ENCODE peak calls at places on chromosome 2, in ten cellular contexts. One of them, this sample, is unnamed.
A peak's percentile ranks its signal among the peaks of the same experiment; 100 is the strongest.

GRCh38 chr2:210225461-210225798 is 183 bp upstream of the ACADL start:
- DNase-seq in cerebellum: peak; percentile 15
- DNase-seq in stimulated activated CD4-positive, alpha-beta T cell treated with anti-CD3 and anti-CD28 coated beads, Interleukin-4, amount 100 ng/mL, for 24 hours: no peak
- DNase-seq in T-cell: no peak
- DNase-seq in NCI-H2081: no peak
- DNase-seq in AG09319: no peak
- DNase-seq in fibroblast of mammary gland: peak; percentile 7
- DNase-seq in stimulated activated CD8-positive, alpha-beta memory T cell treated with anti-CD3 and anti-CD28 coated beads, Interleukin-7, amount 100 ng/mL, for 1 hour: no peak
- DNase-seq in A549: no peak
- DNase-seq in NCI-H1105 treated with DMSO at 0.1 percent for 48 hours: no peak
- DNase-seq in this sample: no peak

GRCh38 chr2:205739618-205740017 is 57.3 kb downstream of the NRP2 start:
- DNase-seq in cerebellum: no peak
- DNase-seq in stimulated activated CD4-positive, alpha-beta T cell treated with anti-CD3 and anti-CD28 coated beads, Interleukin-4, amount 100 ng/mL, for 24 hours: no peak
- DNase-seq in T-cell: no peak
- DNase-seq in NCI-H2081: no peak
- DNase-seq in AG09319: no peak
- DNase-seq in fibroblast of mammary gland: no peak
- DNase-seq in stimulated activated CD8-positive, alpha-beta memory T cell treated with anti-CD3 and anti-CD28 coated beads, Interleukin-7, amount 100 ng/mL, for 1 hour: no peak
- DNase-seq in A549: no peak
- DNase-seq in NCI-H1105 treated with DMSO at 0.1 percent for 48 hours: no peak
- DNase-seq in this sample: peak; percentile 80

GRCh38 chr2:62587616-62588015 is 81.6 kb upstream of the TMEM17 start:
- DNase-seq in cerebellum: no peak
- DNase-seq in stimulated activated CD4-positive, alpha-beta T cell treated with anti-CD3 and anti-CD28 coated beads, Interleukin-4, amount 100 ng/mL, for 24 hours: no peak
- DNase-seq in T-cell: no peak
- DNase-seq in NCI-H2081: no peak
- DNase-seq in AG09319: no peak
- DNase-seq in fibroblast of mammary gland: no peak
- DNase-seq in stimulated activated CD8-positive, alpha-beta memory T cell treated with anti-CD3 and anti-CD28 coated beads, Interleukin-7, amount 100 ng/mL, for 1 hour: no peak
- DNase-seq in A549: no peak
- DNase-seq in NCI-H1105 treated with DMSO at 0.1 percent for 48 hours: no peak
- DNase-seq in this sample: no peak

GRCh38 chr2:105363192-105363591 is 25.9 kb downstream of the C2orf49 start:
- DNase-seq in cerebellum: no peak
- DNase-seq in stimulated activated CD4-positive, alpha-beta T cell treated with anti-CD3 and anti-CD28 coated beads, Interleukin-4, amount 100 ng/mL, for 24 hours: no peak
- DNase-seq in T-cell: no peak
- DNase-seq in NCI-H2081: no peak
- DNase-seq in AG09319: no peak
- DNase-seq in fibroblast of mammary gland: no peak
- DNase-seq in stimulated activated CD8-positive, alpha-beta memory T cell treated with anti-CD3 and anti-CD28 coated beads, Interleukin-7, amount 100 ng/mL, for 1 hour: no peak
- DNase-seq in A549: no peak
- DNase-seq in NCI-H1105 treated with DMSO at 0.1 percent for 48 hours: no peak
- DNase-seq in this sample: no peak

GRCh38 chr2:3712424-3712823 is 9.0 kb downstream of the DCDC2C start:
- DNase-seq in cerebellum: no peak
- DNase-seq in stimulated activated CD4-positive, alpha-beta T cell treated with anti-CD3 and anti-CD28 coated beads, Interleukin-4, amount 100 ng/mL, for 24 hours: no peak
- DNase-seq in T-cell: no peak
- DNase-seq in NCI-H2081: no peak
- DNase-seq in AG09319: no peak
- DNase-seq in fibroblast of mammary gland: no peak
- DNase-seq in stimulated activated CD8-positive, alpha-beta memory T cell treated with anti-CD3 and anti-CD28 coated beads, Interleukin-7, amount 100 ng/mL, for 1 hour: no peak
- DNase-seq in A549: no peak
- DNase-seq in NCI-H1105 treated with DMSO at 0.1 percent for 48 hours: peak; percentile 73
- DNase-seq in this sample: no peak

GRCh38 chr2:112093216-112093615 is 38.1 kb downstream of the TMEM87B start:
- DNase-seq in cerebellum: no peak
- DNase-seq in stimulated activated CD4-positive, alpha-beta T cell treated with anti-CD3 and anti-CD28 coated beads, Interleukin-4, amount 100 ng/mL, for 24 hours: no peak
- DNase-seq in T-cell: no peak
- DNase-seq in NCI-H2081: no peak
- DNase-seq in AG09319: no peak
- DNase-seq in fibroblast of mammary gland: no peak
- DNase-seq in stimulated activated CD8-positive, alpha-beta memory T cell treated with anti-CD3 and anti-CD28 coated beads, Interleukin-7, amount 100 ng/mL, for 1 hour: no peak
- DNase-seq in A549: no peak
- DNase-seq in NCI-H1105 treated with DMSO at 0.1 percent for 48 hours: no peak
- DNase-seq in this sample: no peak

GRCh38 chr2:133568172-133568571 is at the start of gene NCKAP5:
- DNase-seq in cerebellum: no peak
- DNase-seq in stimulated activated CD4-positive, alpha-beta T cell treated with anti-CD3 and anti-CD28 coated beads, Interleukin-4, amount 100 ng/mL, for 24 hours: no peak
- DNase-seq in T-cell: no peak
- DNase-seq in NCI-H2081: no peak
- DNase-seq in AG09319: no peak
- DNase-seq in fibroblast of mammary gland: peak; percentile 12
- DNase-seq in stimulated activated CD8-positive, alpha-beta memory T cell treated with anti-CD3 and anti-CD28 coated beads, Interleukin-7, amount 100 ng/mL, for 1 hour: no peak
- DNase-seq in A549: peak; percentile 38
- DNase-seq in NCI-H1105 treated with DMSO at 0.1 percent for 48 hours: no peak
- DNase-seq in this sample: no peak

GRCh38 chr2:171902840-171903420 is 8.9 kb upstream of the SLC25A12 start:
- DNase-seq in cerebellum: no peak
- DNase-seq in stimulated activated CD4-positive, alpha-beta T cell treated with anti-CD3 and anti-CD28 coated beads, Interleukin-4, amount 100 ng/mL, for 24 hours: no peak
- DNase-seq in T-cell: no peak
- DNase-seq in NCI-H2081: no peak
- DNase-seq in AG09319: no peak
- DNase-seq in fibroblast of mammary gland: no peak
- DNase-seq in stimulated activated CD8-positive, alpha-beta memory T cell treated with anti-CD3 and anti-CD28 coated beads, Interleukin-7, amount 100 ng/mL, for 1 hour: no peak
- DNase-seq in A549: no peak
- DNase-seq in NCI-H1105 treated with DMSO at 0.1 percent for 48 hours: no peak
- DNase-seq in this sample: no peak

GRCh38 chr2:174334781-174335604 is at the start of gene SP9:
- DNase-seq in cerebellum: no peak
- DNase-seq in stimulated activated CD4-positive, alpha-beta T cell treated with anti-CD3 and anti-CD28 coated beads, Interleukin-4, amount 100 ng/mL, for 24 hours: no peak
- DNase-seq in T-cell: no peak
- DNase-seq in NCI-H2081: peak; percentile 65
- DNase-seq in AG09319: peak; percentile 94
- DNase-seq in fibroblast of mammary gland: peak; percentile 46
- DNase-seq in stimulated activated CD8-positive, alpha-beta memory T cell treated with anti-CD3 and anti-CD28 coated beads, Interleukin-7, amount 100 ng/mL, for 1 hour: no peak
- DNase-seq in A549: peak; percentile 91
- DNase-seq in NCI-H1105 treated with DMSO at 0.1 percent for 48 hours: peak; percentile 77
- DNase-seq in this sample: no peak

GRCh38 chr2:160679686-160680085 is 186.1 kb upstream of the RBMS1 start:
- DNase-seq in cerebellum: no peak
- DNase-seq in stimulated activated CD4-positive, alpha-beta T cell treated with anti-CD3 and anti-CD28 coated beads, Interleukin-4, amount 100 ng/mL, for 24 hours: no peak
- DNase-seq in T-cell: no peak
- DNase-seq in NCI-H2081: no peak
- DNase-seq in AG09319: no peak
- DNase-seq in fibroblast of mammary gland: no peak
- DNase-seq in stimulated activated CD8-positive, alpha-beta memory T cell treated with anti-CD3 and anti-CD28 coated beads, Interleukin-7, amount 100 ng/mL, for 1 hour: no peak
- DNase-seq in A549: no peak
- DNase-seq in NCI-H1105 treated with DMSO at 0.1 percent for 48 hours: no peak
- DNase-seq in this sample: no peak

GRCh38 chr2:158618859-158619490 is 162.2 kb downstream of the PKP4 start:
- DNase-seq in cerebellum: no peak
- DNase-seq in stimulated activated CD4-positive, alpha-beta T cell treated with anti-CD3 and anti-CD28 coated beads, Interleukin-4, amount 100 ng/mL, for 24 hours: no peak
- DNase-seq in T-cell: no peak
- DNase-seq in NCI-H2081: no peak
- DNase-seq in AG09319: no peak
- DNase-seq in fibroblast of mammary gland: peak; percentile 11
- DNase-seq in stimulated activated CD8-positive, alpha-beta memory T cell treated with anti-CD3 and anti-CD28 coated beads, Interleukin-7, amount 100 ng/mL, for 1 hour: no peak
- DNase-seq in A549: no peak
- DNase-seq in NCI-H1105 treated with DMSO at 0.1 percent for 48 hours: no peak
- DNase-seq in this sample: no peak

GRCh38 chr2:152647417-152648010 is 69.7 kb downstream of the PRPF40A start:
- DNase-seq in cerebellum: peak; percentile 62
- DNase-seq in stimulated activated CD4-positive, alpha-beta T cell treated with anti-CD3 and anti-CD28 coated beads, Interleukin-4, amount 100 ng/mL, for 24 hours: no peak
- DNase-seq in T-cell: no peak
- DNase-seq in NCI-H2081: peak; percentile 64
- DNase-seq in AG09319: no peak
- DNase-seq in fibroblast of mammary gland: peak; percentile 76
- DNase-seq in stimulated activated CD8-positive, alpha-beta memory T cell treated with anti-CD3 and anti-CD28 coated beads, Interleukin-7, amount 100 ng/mL, for 1 hour: no peak
- DNase-seq in A549: no peak
- DNase-seq in NCI-H1105 treated with DMSO at 0.1 percent for 48 hours: peak; percentile 90
- DNase-seq in this sample: peak; percentile 22

GRCh38 chr2:222445226-222445625 is 20.9 kb downstream of the SGPP2 start:
- DNase-seq in cerebellum: no peak
- DNase-seq in stimulated activated CD4-positive, alpha-beta T cell treated with anti-CD3 and anti-CD28 coated beads, Interleukin-4, amount 100 ng/mL, for 24 hours: no peak
- DNase-seq in T-cell: no peak
- DNase-seq in NCI-H2081: no peak
- DNase-seq in AG09319: no peak
- DNase-seq in fibroblast of mammary gland: peak; percentile 5
- DNase-seq in stimulated activated CD8-positive, alpha-beta memory T cell treated with anti-CD3 and anti-CD28 coated beads, Interleukin-7, amount 100 ng/mL, for 1 hour: no peak
- DNase-seq in A549: no peak
- DNase-seq in NCI-H1105 treated with DMSO at 0.1 percent for 48 hours: no peak
- DNase-seq in this sample: no peak

GRCh38 chr2:120596191-120596781 is 139.4 kb upstream of the GLI2 start:
- DNase-seq in cerebellum: no peak
- DNase-seq in stimulated activated CD4-positive, alpha-beta T cell treated with anti-CD3 and anti-CD28 coated beads, Interleukin-4, amount 100 ng/mL, for 24 hours: no peak
- DNase-seq in T-cell: no peak
- DNase-seq in NCI-H2081: no peak
- DNase-seq in AG09319: no peak
- DNase-seq in fibroblast of mammary gland: no peak
- DNase-seq in stimulated activated CD8-positive, alpha-beta memory T cell treated with anti-CD3 and anti-CD28 coated beads, Interleukin-7, amount 100 ng/mL, for 1 hour: no peak
- DNase-seq in A549: no peak
- DNase-seq in NCI-H1105 treated with DMSO at 0.1 percent for 48 hours: no peak
- DNase-seq in this sample: no peak

GRCh38 chr2:152550386-152550785 is 166.9 kb downstream of the PRPF40A start:
- DNase-seq in cerebellum: no peak
- DNase-seq in stimulated activated CD4-positive, alpha-beta T cell treated with anti-CD3 and anti-CD28 coated beads, Interleukin-4, amount 100 ng/mL, for 24 hours: no peak
- DNase-seq in T-cell: no peak
- DNase-seq in NCI-H2081: no peak
- DNase-seq in AG09319: no peak
- DNase-seq in fibroblast of mammary gland: no peak
- DNase-seq in stimulated activated CD8-positive, alpha-beta memory T cell treated with anti-CD3 and anti-CD28 coated beads, Interleukin-7, amount 100 ng/mL, for 1 hour: no peak
- DNase-seq in A549: no peak
- DNase-seq in NCI-H1105 treated with DMSO at 0.1 percent for 48 hours: no peak
- DNase-seq in this sample: no peak

GRCh38 chr2:229489016-229489415 is 217.9 kb upstream of the PID1 start:
- DNase-seq in cerebellum: no peak
- DNase-seq in stimulated activated CD4-positive, alpha-beta T cell treated with anti-CD3 and anti-CD28 coated beads, Interleukin-4, amount 100 ng/mL, for 24 hours: no peak
- DNase-seq in T-cell: no peak
- DNase-seq in NCI-H2081: no peak
- DNase-seq in AG09319: peak; percentile 11
- DNase-seq in fibroblast of mammary gland: peak; percentile 71
- DNase-seq in stimulated activated CD8-positive, alpha-beta memory T cell treated with anti-CD3 and anti-CD28 coated beads, Interleukin-7, amount 100 ng/mL, for 1 hour: no peak
- DNase-seq in A549: no peak
- DNase-seq in NCI-H1105 treated with DMSO at 0.1 percent for 48 hours: no peak
- DNase-seq in this sample: no peak

GRCh38 chr2:8907764-8908163 is 70.4 kb upstream of the KIDINS220 start:
- DNase-seq in cerebellum: no peak
- DNase-seq in stimulated activated CD4-positive, alpha-beta T cell treated with anti-CD3 and anti-CD28 coated beads, Interleukin-4, amount 100 ng/mL, for 24 hours: no peak
- DNase-seq in T-cell: no peak
- DNase-seq in NCI-H2081: no peak
- DNase-seq in AG09319: no peak
- DNase-seq in fibroblast of mammary gland: no peak
- DNase-seq in stimulated activated CD8-positive, alpha-beta memory T cell treated with anti-CD3 and anti-CD28 coated beads, Interleukin-7, amount 100 ng/mL, for 1 hour: no peak
- DNase-seq in A549: no peak
- DNase-seq in NCI-H1105 treated with DMSO at 0.1 percent for 48 hours: no peak
- DNase-seq in this sample: no peak

GRCh38 chr2:241863021-241863954 is 4.6 kb upstream of the PDCD1 start:
- DNase-seq in cerebellum: no peak
- DNase-seq in stimulated activated CD4-positive, alpha-beta T cell treated with anti-CD3 and anti-CD28 coated beads, Interleukin-4, amount 100 ng/mL, for 24 hours: peak; percentile 75
- DNase-seq in T-cell: no peak
- DNase-seq in NCI-H2081: no peak
- DNase-seq in AG09319: no peak
- DNase-seq in fibroblast of mammary gland: peak; percentile 26
- DNase-seq in stimulated activated CD8-positive, alpha-beta memory T cell treated with anti-CD3 and anti-CD28 coated beads, Interleukin-7, amount 100 ng/mL, for 1 hour: no peak
- DNase-seq in A549: no peak
- DNase-seq in NCI-H1105 treated with DMSO at 0.1 percent for 48 hours: no peak
- DNase-seq in this sample: no peak

GRCh38 chr2:176852667-176853066 is 359.9 kb upstream of the HNRNPA3 start:
- DNase-seq in cerebellum: no peak
- DNase-seq in stimulated activated CD4-positive, alpha-beta T cell treated with anti-CD3 and anti-CD28 coated beads, Interleukin-4, amount 100 ng/mL, for 24 hours: peak; percentile 10
- DNase-seq in T-cell: peak; percentile 18
- DNase-seq in NCI-H2081: peak; percentile 58
- DNase-seq in AG09319: no peak
- DNase-seq in fibroblast of mammary gland: no peak
- DNase-seq in stimulated activated CD8-positive, alpha-beta memory T cell treated with anti-CD3 and anti-CD28 coated beads, Interleukin-7, amount 100 ng/mL, for 1 hour: peak; percentile 21
- DNase-seq in A549: no peak
- DNase-seq in NCI-H1105 treated with DMSO at 0.1 percent for 48 hours: peak; percentile 45
- DNase-seq in this sample: no peak

GRCh38 chr2:56483081-56483480 is 299.3 kb downstream of the CCDC85A start:
- DNase-seq in cerebellum: no peak
- DNase-seq in stimulated activated CD4-positive, alpha-beta T cell treated with anti-CD3 and anti-CD28 coated beads, Interleukin-4, amount 100 ng/mL, for 24 hours: no peak
- DNase-seq in T-cell: no peak
- DNase-seq in NCI-H2081: no peak
- DNase-seq in AG09319: no peak
- DNase-seq in fibroblast of mammary gland: no peak
- DNase-seq in stimulated activated CD8-positive, alpha-beta memory T cell treated with anti-CD3 and anti-CD28 coated beads, Interleukin-7, amount 100 ng/mL, for 1 hour: no peak
- DNase-seq in A549: no peak
- DNase-seq in NCI-H1105 treated with DMSO at 0.1 percent for 48 hours: no peak
- DNase-seq in this sample: peak; percentile 21

GRCh38 chr2:212421571-212422334 is 116.8 kb downstream of the ERBB4 start:
- DNase-seq in cerebellum: no peak
- DNase-seq in stimulated activated CD4-positive, alpha-beta T cell treated with anti-CD3 and anti-CD28 coated beads, Interleukin-4, amount 100 ng/mL, for 24 hours: no peak
- DNase-seq in T-cell: no peak
- DNase-seq in NCI-H2081: no peak
- DNase-seq in AG09319: peak; percentile 25
- DNase-seq in fibroblast of mammary gland: peak; percentile 76
- DNase-seq in stimulated activated CD8-positive, alpha-beta memory T cell treated with anti-CD3 and anti-CD28 coated beads, Interleukin-7, amount 100 ng/mL, for 1 hour: no peak
- DNase-seq in A549: no peak
- DNase-seq in NCI-H1105 treated with DMSO at 0.1 percent for 48 hours: no peak
- DNase-seq in this sample: no peak

GRCh38 chr2:142165790-142166189 is 35.0 kb upstream of the LRP1B start:
- DNase-seq in cerebellum: no peak
- DNase-seq in stimulated activated CD4-positive, alpha-beta T cell treated with anti-CD3 and anti-CD28 coated beads, Interleukin-4, amount 100 ng/mL, for 24 hours: no peak
- DNase-seq in T-cell: no peak
- DNase-seq in NCI-H2081: peak; percentile 53
- DNase-seq in AG09319: no peak
- DNase-seq in fibroblast of mammary gland: peak; percentile 33
- DNase-seq in stimulated activated CD8-positive, alpha-beta memory T cell treated with anti-CD3 and anti-CD28 coated beads, Interleukin-7, amount 100 ng/mL, for 1 hour: no peak
- DNase-seq in A549: peak; percentile 11
- DNase-seq in NCI-H1105 treated with DMSO at 0.1 percent for 48 hours: no peak
- DNase-seq in this sample: peak; percentile 70

GRCh38 chr2:166375736-166376487 is at the start of gene SCN9A:
- DNase-seq in cerebellum: peak; percentile 4
- DNase-seq in stimulated activated CD4-positive, alpha-beta T cell treated with anti-CD3 and anti-CD28 coated beads, Interleukin-4, amount 100 ng/mL, for 24 hours: no peak
- DNase-seq in T-cell: peak; percentile 13
- DNase-seq in NCI-H2081: peak; percentile 94
- DNase-seq in AG09319: peak; percentile 58
- DNase-seq in fibroblast of mammary gland: peak; percentile 58
- DNase-seq in stimulated activated CD8-positive, alpha-beta memory T cell treated with anti-CD3 and anti-CD28 coated beads, Interleukin-7, amount 100 ng/mL, for 1 hour: no peak
- DNase-seq in A549: peak; percentile 49
- DNase-seq in NCI-H1105 treated with DMSO at 0.1 percent for 48 hours: peak; percentile 92
- DNase-seq in this sample: peak; percentile 11

GRCh38 chr2:7721413-7721995 is 804.3 kb downstream of the RNF144A start:
- DNase-seq in cerebellum: peak; percentile 16
- DNase-seq in stimulated activated CD4-positive, alpha-beta T cell treated with anti-CD3 and anti-CD28 coated beads, Interleukin-4, amount 100 ng/mL, for 24 hours: no peak
- DNase-seq in T-cell: no peak
- DNase-seq in NCI-H2081: no peak
- DNase-seq in AG09319: no peak
- DNase-seq in fibroblast of mammary gland: peak; percentile 6
- DNase-seq in stimulated activated CD8-positive, alpha-beta memory T cell treated with anti-CD3 and anti-CD28 coated beads, Interleukin-7, amount 100 ng/mL, for 1 hour: no peak
- DNase-seq in A549: no peak
- DNase-seq in NCI-H1105 treated with DMSO at 0.1 percent for 48 hours: no peak
- DNase-seq in this sample: no peak

GRCh38 chr2:85457043-85457442 is 38.5 kb downstream of the SH2D6 start:
- DNase-seq in cerebellum: no peak
- DNase-seq in stimulated activated CD4-positive, alpha-beta T cell treated with anti-CD3 and anti-CD28 coated beads, Interleukin-4, amount 100 ng/mL, for 24 hours: no peak
- DNase-seq in T-cell: no peak
- DNase-seq in NCI-H2081: no peak
- DNase-seq in AG09319: no peak
- DNase-seq in fibroblast of mammary gland: no peak
- DNase-seq in stimulated activated CD8-positive, alpha-beta memory T cell treated with anti-CD3 and anti-CD28 coated beads, Interleukin-7, amount 100 ng/mL, for 1 hour: no peak
- DNase-seq in A549: no peak
- DNase-seq in NCI-H1105 treated with DMSO at 0.1 percent for 48 hours: no peak
- DNase-seq in this sample: no peak

GRCh38 chr2:54306561-54306960 is 50.5 kb upstream of the TSPYL6 start:
- DNase-seq in cerebellum: no peak
- DNase-seq in stimulated activated CD4-positive, alpha-beta T cell treated with anti-CD3 and anti-CD28 coated beads, Interleukin-4, amount 100 ng/mL, for 24 hours: no peak
- DNase-seq in T-cell: no peak
- DNase-seq in NCI-H2081: no peak
- DNase-seq in AG09319: no peak
- DNase-seq in fibroblast of mammary gland: no peak
- DNase-seq in stimulated activated CD8-positive, alpha-beta memory T cell treated with anti-CD3 and anti-CD28 coated beads, Interleukin-7, amount 100 ng/mL, for 1 hour: no peak
- DNase-seq in A549: no peak
- DNase-seq in NCI-H1105 treated with DMSO at 0.1 percent for 48 hours: no peak
- DNase-seq in this sample: no peak

GRCh38 chr2:141341444-141341843 is 789.4 kb downstream of the LRP1B start:
- DNase-seq in cerebellum: no peak
- DNase-seq in stimulated activated CD4-positive, alpha-beta T cell treated with anti-CD3 and anti-CD28 coated beads, Interleukin-4, amount 100 ng/mL, for 24 hours: no peak
- DNase-seq in T-cell: no peak
- DNase-seq in NCI-H2081: no peak
- DNase-seq in AG09319: peak; percentile 22
- DNase-seq in fibroblast of mammary gland: peak; percentile 82
- DNase-seq in stimulated activated CD8-positive, alpha-beta memory T cell treated with anti-CD3 and anti-CD28 coated beads, Interleukin-7, amount 100 ng/mL, for 1 hour: no peak
- DNase-seq in A549: no peak
- DNase-seq in NCI-H1105 treated with DMSO at 0.1 percent for 48 hours: no peak
- DNase-seq in this sample: no peak

GRCh38 chr2:208046686-208047085 is 21.4 kb upstream of the PLEKHM3 start:
- DNase-seq in cerebellum: no peak
- DNase-seq in stimulated activated CD4-positive, alpha-beta T cell treated with anti-CD3 and anti-CD28 coated beads, Interleukin-4, amount 100 ng/mL, for 24 hours: no peak
- DNase-seq in T-cell: no peak
- DNase-seq in NCI-H2081: no peak
- DNase-seq in AG09319: no peak
- DNase-seq in fibroblast of mammary gland: no peak
- DNase-seq in stimulated activated CD8-positive, alpha-beta memory T cell treated with anti-CD3 and anti-CD28 coated beads, Interleukin-7, amount 100 ng/mL, for 1 hour: no peak
- DNase-seq in A549: no peak
- DNase-seq in NCI-H1105 treated with DMSO at 0.1 percent for 48 hours: no peak
- DNase-seq in this sample: no peak